ENCODE peak calls at places on chromosomes 5 and 9, in four cellular contexts. One of them, this sample, is unnamed.

GRCh38 chr5:68460147-68460760 is 244.7 kb downstream of the PIK3R1 start:
- DNase-seq in WTC11: no peak
- DNase-seq in K562: peak
- DNase-seq in HepG2: peak
- DNase-seq in this sample: peak

GRCh38 chr9:128552744-128553221 is 396 bp downstream of the SPTAN1 start:
- DNase-seq in WTC11: peak
- DNase-seq in K562: peak
- DNase-seq in HepG2: no peak
- DNase-seq in this sample: no peak

GRCh38 chr5:117652001-117652639 is 1077.5 kb upstream of the SEMA6A start:
- DNase-seq in WTC11: no peak
- DNase-seq in K562: no peak
- DNase-seq in HepG2: no peak
- DNase-seq in this sample: no peak

GRCh38 chr5:131460867-131461572 is 174.0 kb downstream of the RAPGEF6 start:
- DNase-seq in WTC11: no peak
- DNase-seq in K562: peak
- DNase-seq in HepG2: no peak
- DNase-seq in this sample: no peak

GRCh38 chr9:68704804-68705635 is at the start of gene PIP5K1B:
- DNase-seq in WTC11: peak
- DNase-seq in K562: peak
- DNase-seq in HepG2: peak
- DNase-seq in this sample: peak

GRCh38 chr5:78508231-78508765 is 140.3 kb downstream of the LHFPL2 start:
- DNase-seq in WTC11: no peak
- DNase-seq in K562: peak
- DNase-seq in HepG2: peak
- DNase-seq in this sample: peak

GRCh38 chr5:165201364-165202143 is 1696.1 kb downstream of the MAT2B start:
- DNase-seq in WTC11: no peak
- DNase-seq in K562: no peak
- DNase-seq in HepG2: no peak
- DNase-seq in this sample: no peak

GRCh38 chr5:171848487-171848886 is 62.9 kb downstream of the SMIM23 start:
- DNase-seq in WTC11: no peak
- DNase-seq in K562: no peak
- DNase-seq in HepG2: no peak
- DNase-seq in this sample: no peak

GRCh38 chr5:39619161-39619818 is 194.5 kb upstream of the DAB2 start:
- DNase-seq in WTC11: no peak
- DNase-seq in K562: no peak
- DNase-seq in HepG2: no peak
- DNase-seq in this sample: no peak

GRCh38 chr5:19568004-19568403 is 420.0 kb downstream of the CDH18 start:
- DNase-seq in WTC11: no peak
- DNase-seq in K562: no peak
- DNase-seq in HepG2: no peak
- DNase-seq in this sample: no peak

GRCh38 chr9:113674436-113674835 is 201.7 kb upstream of the ZNF618 start:
- DNase-seq in WTC11: no peak
- DNase-seq in K562: no peak
- DNase-seq in HepG2: no peak
- DNase-seq in this sample: no peak

GRCh38 chr5:150289551-150290390 is at the start of gene CAMK2A:
- DNase-seq in WTC11: peak
- DNase-seq in K562: peak
- DNase-seq in HepG2: no peak
- DNase-seq in this sample: no peak

GRCh38 chr5:35461530-35461929 is 156.1 kb upstream of the SPEF2 start:
- DNase-seq in WTC11: no peak
- DNase-seq in K562: no peak
- DNase-seq in HepG2: no peak
- DNase-seq in this sample: no peak

GRCh38 chr5:37984300-37984699 is 144.5 kb upstream of the GDNF start:
- DNase-seq in WTC11: no peak
- DNase-seq in K562: no peak
- DNase-seq in HepG2: no peak
- DNase-seq in this sample: no peak

GRCh38 chr5:6476313-6476661 is 27.6 kb downstream of the UBE2QL1 start:
- DNase-seq in WTC11: no peak
- DNase-seq in K562: no peak
- DNase-seq in HepG2: no peak
- DNase-seq in this sample: no peak

GRCh38 chr5:35246411-35246810 is 16.1 kb upstream of the PRLR start:
- DNase-seq in WTC11: no peak
- DNase-seq in K562: no peak
- DNase-seq in HepG2: peak
- DNase-seq in this sample: no peak

GRCh38 chr5:32942225-32942989 is 231.3 kb downstream of the NPR3 start:
- DNase-seq in WTC11: peak
- DNase-seq in K562: peak
- DNase-seq in HepG2: peak
- DNase-seq in this sample: peak

GRCh38 chr5:56908942-56909293 is 478 bp upstream of the SETD9 start:
- DNase-seq in WTC11: peak
- DNase-seq in K562: no peak
- DNase-seq in HepG2: no peak
- DNase-seq in this sample: peak

GRCh38 chr5:139383275-139383992 is at the start of gene SLC23A1:
- DNase-seq in WTC11: no peak
- DNase-seq in K562: no peak
- DNase-seq in HepG2: peak
- DNase-seq in this sample: no peak

GRCh38 chr9:128169925-128170324 is 9.9 kb downstream of the BBLN start:
- DNase-seq in WTC11: no peak
- DNase-seq in K562: no peak
- DNase-seq in HepG2: no peak
- DNase-seq in this sample: no peak

GRCh38 chr5:78509884-78510769 is 138.4 kb downstream of the LHFPL2 start:
- DNase-seq in WTC11: peak
- DNase-seq in K562: peak
- DNase-seq in HepG2: no peak
- DNase-seq in this sample: peak

GRCh38 chr5:15715966-15716365 is 216.0 kb downstream of the FBXL7 start:
- DNase-seq in WTC11: no peak
- DNase-seq in K562: no peak
- DNase-seq in HepG2: no peak
- DNase-seq in this sample: no peak

GRCh38 chr9:106622148-106622547 is 240.8 kb upstream of the ZNF462 start:
- DNase-seq in WTC11: no peak
- DNase-seq in K562: no peak
- DNase-seq in HepG2: no peak
- DNase-seq in this sample: no peak

GRCh38 chr5:37838152-37838932 is 1.5 kb downstream of the GDNF start:
- DNase-seq in WTC11: peak
- DNase-seq in K562: no peak
- DNase-seq in HepG2: no peak
- DNase-seq in this sample: no peak

GRCh38 chr5:173479711-173480110 is 136.7 kb downstream of the BOD1 start:
- DNase-seq in WTC11: no peak
- DNase-seq in K562: no peak
- DNase-seq in HepG2: no peak
- DNase-seq in this sample: no peak

GRCh38 chr9:36191696-36192095 is 975 bp downstream of the CLTA start:
- DNase-seq in WTC11: no peak
- DNase-seq in K562: no peak
- DNase-seq in HepG2: no peak
- DNase-seq in this sample: peak

GRCh38 chr9:95970356-95970755 is 94.9 kb downstream of the ERCC6L2 start:
- DNase-seq in WTC11: no peak
- DNase-seq in K562: no peak
- DNase-seq in HepG2: no peak
- DNase-seq in this sample: no peak

GRCh38 chr9:95974389-95974788 is 98.9 kb downstream of the ERCC6L2 start:
- DNase-seq in WTC11: no peak
- DNase-seq in K562: no peak
- DNase-seq in HepG2: no peak
- DNase-seq in this sample: no peak

GRCh38 chr9:95977366-95977765 is 101.9 kb downstream of the ERCC6L2 start:
- DNase-seq in WTC11: no peak
- DNase-seq in K562: no peak
- DNase-seq in HepG2: no peak
- DNase-seq in this sample: no peak

GRCh38 chr9:95966303-95966702 is 90.8 kb downstream of the ERCC6L2 start:
- DNase-seq in WTC11: no peak
- DNase-seq in K562: no peak
- DNase-seq in HepG2: no peak
- DNase-seq in this sample: no peak

GRCh38 chr9:95971815-95972214 is 96.3 kb downstream of the ERCC6L2 start:
- DNase-seq in WTC11: no peak
- DNase-seq in K562: no peak
- DNase-seq in HepG2: no peak
- DNase-seq in this sample: no peak
- TF ChIP-seq ELF4 in WTC11: no peak
- TF ChIP-seq ELF4 in K562: no peak
- TF ChIP-seq ELF4 in HepG2: no peak
- TF ChIP-seq ELF4 in this sample: no peak

GRCh38 chr5:65730910-65731309 is 8.9 kb downstream of the NLN start:
- DNase-seq in WTC11: no peak
- DNase-seq in K562: no peak
- DNase-seq in HepG2: no peak
- DNase-seq in this sample: no peak

GRCh38 chr5:65722575-65723424 is 795 bp downstream of the NLN start:
- DNase-seq in WTC11: peak
- DNase-seq in K562: peak
- DNase-seq in HepG2: peak
- DNase-seq in this sample: peak

GRCh38 chr5:65727491-65728156 is 5.6 kb downstream of the NLN start:
- DNase-seq in WTC11: no peak
- DNase-seq in K562: no peak
- DNase-seq in HepG2: no peak
- DNase-seq in this sample: no peak

GRCh38 chr5:65728219-65728618 is 6.2 kb downstream of the NLN start:
- DNase-seq in WTC11: no peak
- DNase-seq in K562: no peak
- DNase-seq in HepG2: no peak
- DNase-seq in this sample: no peak
- TF ChIP-seq ELF4 in WTC11: no peak
- TF ChIP-seq ELF4 in K562: no peak
- TF ChIP-seq ELF4 in HepG2: no peak
- TF ChIP-seq ELF4 in this sample: no peak

DNA sequence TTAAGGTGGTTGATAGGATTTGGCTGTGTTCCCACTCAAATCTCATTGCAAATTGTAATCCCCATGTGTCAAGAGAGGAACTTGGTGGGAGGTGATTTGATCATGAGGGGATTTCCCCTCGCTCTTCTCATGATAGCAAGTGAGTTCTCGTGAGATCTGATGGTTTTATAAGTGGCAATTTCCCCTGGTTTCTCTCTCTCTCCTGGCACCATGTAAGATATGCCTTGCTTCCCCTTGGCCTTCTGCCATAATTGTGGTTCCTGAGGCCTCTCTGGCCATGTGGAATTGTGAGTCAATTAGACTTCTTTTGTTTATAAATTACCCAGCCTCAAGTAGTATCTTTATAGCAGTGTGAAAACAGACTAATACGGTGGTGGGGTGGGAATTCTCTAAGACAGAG is 84.3 kb upstream of the SMC2 start:
- DNase-seq in WTC11: no peak
- DNase-seq in K562: no peak
- DNase-seq in HepG2: no peak
- DNase-seq in this sample: no peak
- TF ChIP-seq ELF4 in WTC11: no peak
- TF ChIP-seq ELF4 in K562: no peak
- TF ChIP-seq ELF4 in HepG2: no peak
- TF ChIP-seq ELF4 in this sample: no peak

GRCh38 chr5:143318833-143319232 is 84.7 kb downstream of the NR3C1 start:
- DNase-seq in WTC11: no peak
- DNase-seq in K562: no peak
- DNase-seq in HepG2: no peak
- DNase-seq in this sample: no peak
- TF ChIP-seq ELF4 in WTC11: no peak
- TF ChIP-seq ELF4 in K562: no peak
- TF ChIP-seq ELF4 in HepG2: no peak
- TF ChIP-seq ELF4 in this sample: no peak

This sample was measured in HEK293T.